ENCODE peak calls at places on chromosomes 3 and 15, in ten cellular contexts. T is tibial nerve; X is brain microvascular endothelial cell; Z is endodermal cell; P is H9; B is aorta; K is neuronal stem cell; V is GM23248; H is lower lobe of right lung; F is CD4-positive, alpha-beta memory T cell. M is an unnamed sample.

GRCh38 chr3:71397046-71397445 is 186.5 kb downstream of the FOXP1 start:
- DNase-seq in B (no peak), H (no peak), T (no peak), K (no peak), P (no peak), X (no peak), Z (no peak), V (peak), F (no peak), M (no peak)

GRCh38 chr3:69092030-69092513 is 7.3 kb downstream of the ARL6IP5 start:
- DNase-seq in H (no peak), K (no peak), T (no peak), F (peak), V (no peak), P (no peak), X (no peak), B (no peak), Z (no peak), M (no peak)

GRCh38 chr3:31978553-31978952 is 2.5 kb downstream of the OSBPL10 start:
- DNase-seq in F (no peak), V (no peak), H (no peak), X (no peak), K (no peak), P (no peak), B (no peak), T (no peak), Z (no peak), M (no peak)

GRCh38 chr15:67558502-67558901 is 16.0 kb downstream of the MAP2K5 start:
- DNase-seq in V (no peak), H (no peak), K (no peak), Z (peak), F (no peak), X (no peak), P (peak), B (no peak), T (no peak), M (no peak)

GRCh38 chr3:53795176-53795575 is 51.0 kb downstream of the CHDH start:
- DNase-seq in T (no peak), H (no peak), B (no peak), P (no peak), F (no peak), V (peak), K (no peak), Z (no peak), X (no peak), M (no peak)

GRCh38 chr3:134809412-134810051 is 14.5 kb downstream of the EPHB1 start:
- DNase-seq in F (no peak), T (no peak), X (no peak), P (no peak), H (no peak), K (no peak), V (no peak), Z (peak), B (no peak), M (no peak)

GRCh38 chr3:113557374-113557773 is 25.0 kb downstream of the SIDT1 start:
- DNase-seq in X (peak), T (no peak), B (no peak), F (no peak), V (peak), K (no peak), P (no peak), Z (peak), H (no peak), M (no peak)

GRCh38 chr15:75597667-75598341 is 18.7 kb upstream of the PTPN9 start:
- DNase-seq in B (no peak), T (no peak), Z (peak), X (no peak), K (no peak), P (peak), H (no peak), F (peak), V (peak), M (no peak)

GRCh38 chr3:52532838-52533622 is 627 bp downstream of the NT5DC2 start:
- DNase-seq in X (no peak), T (no peak), H (no peak), B (peak), P (peak), K (peak), Z (peak), V (peak), F (peak), M (no peak)

GRCh38 chr3:104632947-104633346 is 733.8 kb upstream of the ALCAM start:
- DNase-seq in X (no peak), T (no peak), H (no peak), B (no peak), P (no peak), F (no peak), V (peak), K (no peak), Z (no peak), M (no peak)

GRCh38 chr15:31338879-31339557 is 12.4 kb downstream of the KLF13 start:
- DNase-seq in B (peak), X (peak), F (no peak), T (no peak), Z (no peak), H (peak), V (peak), K (no peak), P (peak), M (peak)

GRCh38 chr3:123086110-123086642 is 19.4 kb downstream of the PDIA5 start:
- DNase-seq in Z (peak), H (no peak), K (no peak), P (no peak), V (peak), T (no peak), X (no peak), B (no peak), F (no peak), M (no peak)

GRCh38 chr3:27532426-27532825 is 48.2 kb upstream of the SLC4A7 start:
- DNase-seq in B (no peak), T (no peak), F (no peak), V (no peak), X (no peak), Z (peak), K (no peak), H (no peak), P (no peak), M (no peak)

DNA sequence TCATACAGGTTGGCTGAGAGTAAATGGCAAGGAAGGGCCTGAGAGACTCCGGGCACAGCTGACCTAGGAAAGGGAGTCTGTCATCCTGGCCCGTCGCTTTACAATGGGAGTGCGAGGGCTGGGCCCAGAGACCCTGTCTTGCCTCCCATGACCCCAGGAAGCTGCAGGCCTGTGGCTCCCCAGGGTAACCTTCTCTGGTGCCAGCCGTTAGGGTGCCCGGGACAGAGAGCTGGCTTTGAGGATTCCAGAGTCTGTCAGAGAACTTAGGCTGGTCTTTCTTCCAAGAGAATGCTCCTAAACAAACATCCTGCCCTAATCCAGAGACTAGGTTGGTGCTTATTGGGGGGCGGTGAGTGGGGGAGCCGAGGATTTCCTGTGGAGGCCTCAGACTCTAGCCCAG is 18.5 kb downstream of the ZNF710 start:
- DNase-seq in X (no peak), K (no peak), V (no peak), Z (peak), P (no peak), T (no peak), B (no peak), F (no peak), H (no peak), M (no peak)
- H3K27ac ChIP-seq in X (no peak), K (no peak), V (no peak), Z (no peak), P (no peak), T (peak), B (no peak), F (no peak), H (peak), M (no peak)

GRCh38 chr3:188720215-188720614 is 451.6 kb upstream of the TPRG1 start:
- DNase-seq in F (no peak), V (peak), X (no peak), B (no peak), K (no peak), P (no peak), T (no peak), Z (no peak), H (no peak), M (no peak)

GRCh38 chr3:188719545-188719944 is 452.2 kb upstream of the TPRG1 start:
- DNase-seq in K (no peak), V (no peak), B (no peak), Z (no peak), T (no peak), F (no peak), X (no peak), H (no peak), P (no peak), M (no peak)

GRCh38 chr3:188721990-188722389 is 449.8 kb upstream of the TPRG1 start:
- DNase-seq in P (no peak), X (no peak), F (no peak), V (no peak), T (no peak), H (no peak), Z (no peak), K (no peak), B (no peak), M (no peak)

GRCh38 chr3:188721312-188721711 is 450.5 kb upstream of the TPRG1 start:
- DNase-seq in F (no peak), P (no peak), K (no peak), H (no peak), X (no peak), Z (no peak), T (no peak), B (no peak), V (no peak), M (no peak)

DNA sequence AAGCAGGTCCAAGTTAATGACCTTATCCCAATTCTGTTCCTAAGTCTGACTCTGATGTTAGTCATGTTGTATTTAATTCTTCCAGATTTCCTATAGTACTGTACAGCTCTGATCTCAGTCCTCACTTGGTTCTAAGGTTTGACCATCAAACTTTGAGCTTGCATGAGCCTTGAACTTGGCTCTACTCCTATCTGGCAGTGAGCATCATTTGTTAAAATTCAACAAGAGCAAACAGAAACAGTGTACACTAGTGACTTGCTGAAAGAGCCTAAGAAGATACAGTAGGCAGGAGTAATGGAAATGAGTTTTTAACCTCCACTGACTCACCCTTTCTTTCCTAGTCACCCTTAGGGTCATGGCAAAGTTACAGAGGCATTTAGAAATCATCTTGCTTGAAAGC is 451.1 kb upstream of the TPRG1 start:
- DNase-seq in B (no peak), F (no peak), T (no peak), Z (no peak), V (peak), P (no peak), H (no peak), K (no peak), X (no peak), M (no peak)
- H3K27ac ChIP-seq in B (no peak), F (no peak), T (no peak), Z (no peak), V (peak), P (no peak), H (no peak), K (no peak), X (no peak), M (no peak)

GRCh38 chr3:37990527-37990926 is at the start of gene VILL:
- DNase-seq in F (no peak), X (no peak), B (peak), K (no peak), P (no peak), T (peak), Z (peak), V (no peak), H (peak), M (peak)

GRCh38 chr3:37987751-37988179 is 2.8 kb upstream of the VILL start:
- DNase-seq in F (no peak), X (no peak), T (no peak), B (peak), K (no peak), V (no peak), Z (peak), P (no peak), H (peak), M (peak)

GRCh38 chr3:37989821-37990480 is 635 bp upstream of the VILL start:
- DNase-seq in Z (no peak), V (no peak), F (no peak), K (no peak), H (no peak), B (peak), X (no peak), T (no peak), P (no peak), M (no peak)

GRCh38 chr3:37987315-37987697 is 3.3 kb upstream of the VILL start:
- DNase-seq in H (peak), T (peak), P (no peak), B (peak), V (no peak), F (no peak), K (no peak), X (no peak), Z (no peak), M (no peak)

DNA sequence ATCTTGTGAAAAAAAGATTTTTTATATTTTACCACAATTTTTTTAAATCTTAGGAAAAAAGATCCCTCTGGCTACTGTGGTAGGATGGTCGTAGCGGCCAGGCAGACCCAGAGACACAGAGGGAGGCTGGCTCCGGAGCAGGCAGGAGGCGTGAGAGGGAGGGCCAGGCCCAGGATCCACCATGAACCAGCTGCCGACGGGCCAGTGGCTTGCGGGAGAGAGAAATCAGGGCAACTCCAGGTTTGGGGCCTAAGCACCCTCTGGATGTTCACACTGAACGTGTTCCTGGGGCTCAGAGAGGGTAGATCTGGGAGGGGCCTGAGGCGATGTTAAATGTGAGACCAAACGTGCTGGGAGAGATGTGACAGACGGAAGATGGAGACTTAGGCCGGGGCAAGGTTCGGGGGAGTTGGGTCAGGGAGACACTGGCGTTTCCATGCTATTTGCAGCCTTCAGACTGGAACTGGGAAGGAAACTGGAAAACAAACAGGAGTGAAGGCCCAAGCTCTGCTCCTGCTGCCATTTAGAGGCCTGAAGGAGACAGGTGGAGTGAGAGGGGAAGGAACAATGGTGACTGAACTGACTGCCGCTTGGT is 1.6 kb upstream of the VILL start:
- DNase-seq in K (no peak), P (no peak), F (no peak), V (no peak), X (no peak), B (peak), T (peak), H (no peak), Z (peak), M (no peak)
- H3K27ac ChIP-seq in K (no peak), P (no peak), F (no peak), V (no peak), X (no peak), B (no peak), T (no peak), H (no peak), Z (no peak), M (no peak)

GRCh38 chr3:183536238-183536880 is 19.1 kb downstream of the KLHL6 start:
- DNase-seq in P (no peak), Z (peak), X (no peak), F (no peak), H (no peak), V (no peak), T (no peak), B (no peak), K (no peak), M (no peak)

GRCh38 chr3:183537295-183537730 is 18.2 kb downstream of the KLHL6 start:
- DNase-seq in K (no peak), B (no peak), P (no peak), T (no peak), Z (no peak), F (no peak), V (peak), X (peak), H (peak), M (peak)

GRCh38 chr3:183533410-183534132 is 21.9 kb downstream of the KLHL6 start:
- DNase-seq in B (no peak), F (no peak), X (no peak), P (peak), T (no peak), V (no peak), H (peak), K (no peak), Z (peak), M (no peak)

GRCh38 chr3:183532620-183533409 is 22.7 kb downstream of the KLHL6 start:
- DNase-seq in H (no peak), Z (peak), P (no peak), V (no peak), K (no peak), F (no peak), T (no peak), X (no peak), B (no peak), M (no peak)

GRCh38 chr3:183534249-183534648 is 21.3 kb downstream of the KLHL6 start:
- DNase-seq in P (no peak), B (no peak), Z (no peak), X (peak), T (no peak), V (peak), F (no peak), H (no peak), K (no peak), M (no peak)
- H3K27ac ChIP-seq in P (no peak), B (no peak), Z (no peak), X (no peak), T (no peak), V (no peak), F (no peak), H (no peak), K (no peak), M (no peak)

DNA sequence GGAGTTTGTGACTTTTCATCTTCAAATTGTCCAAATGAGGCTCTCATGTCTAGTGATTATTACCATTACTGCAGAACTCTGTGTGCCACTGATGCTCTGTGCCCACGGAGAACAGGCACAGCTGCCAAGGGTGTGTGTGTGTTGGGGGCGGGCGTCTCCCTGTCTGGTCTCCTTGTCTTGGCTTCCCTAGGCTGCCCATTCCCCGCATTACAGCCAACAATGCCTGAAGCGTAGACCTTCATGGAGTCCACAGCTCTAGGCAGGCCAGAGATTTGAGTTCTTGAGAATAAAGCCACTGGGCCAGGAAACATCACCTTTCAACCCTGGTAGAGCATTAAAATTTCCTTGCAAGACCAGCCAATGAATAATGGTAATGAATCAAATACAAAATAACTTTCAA is 42.7 kb downstream of the CCNB2 start:
- DNase-seq in T (no peak), F (no peak), K (no peak), B (no peak), V (no peak), Z (no peak), H (no peak), P (no peak), X (no peak), M (no peak)
- H3K27ac ChIP-seq in T (no peak), F (no peak), K (no peak), B (no peak), V (no peak), Z (no peak), H (no peak), P (no peak), X (no peak), M (no peak)

GRCh38 chr3:149375824-149376196 is 1.6 kb downstream of the TM4SF1 start:
- DNase-seq in H (no peak), F (no peak), V (no peak), Z (no peak), K (no peak), X (no peak), P (no peak), T (no peak), B (no peak), M (no peak)
- H3K27ac ChIP-seq in H (peak), F (no peak), V (no peak), Z (no peak), K (no peak), X (peak), P (no peak), T (peak), B (no peak), M (peak)

DNA sequence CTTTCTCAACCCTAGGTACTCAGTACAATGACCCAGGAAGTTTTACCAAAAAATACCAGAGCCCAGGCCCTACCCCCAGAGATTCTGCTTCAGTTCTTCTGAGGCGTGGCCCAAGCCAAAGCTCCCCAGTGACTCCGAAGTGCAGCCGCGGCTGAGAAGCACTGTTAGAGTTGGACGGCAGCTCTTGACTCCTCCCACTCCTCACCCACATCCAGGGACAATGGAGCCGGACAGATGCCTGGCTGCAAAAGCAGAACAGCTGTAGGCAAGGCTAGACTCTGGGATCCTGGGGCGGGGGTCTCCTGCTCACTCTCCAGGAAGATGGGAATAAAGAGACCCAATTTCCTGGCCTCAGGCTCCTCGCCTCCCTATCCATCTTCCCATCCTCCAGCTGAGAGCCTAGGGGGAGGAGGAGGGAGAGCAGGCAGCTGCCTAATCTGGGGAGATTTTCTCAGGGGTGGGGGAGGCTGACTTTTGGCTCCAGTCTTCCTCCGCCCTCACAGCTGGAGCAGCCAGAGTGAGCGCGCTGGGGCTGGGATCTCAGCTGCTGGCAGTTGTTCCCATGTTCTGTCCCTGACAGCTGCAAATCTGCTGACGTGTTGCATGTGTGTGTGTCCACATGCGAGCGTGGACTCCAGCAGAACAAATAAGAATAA is 223.8 kb downstream of the OPA1 start:
- DNase-seq in F (no peak), H (no peak), B (peak), K (peak), T (peak), Z (peak), P (peak), V (peak), X (no peak), M (peak)
- H3K27ac ChIP-seq in F (no peak), H (no peak), B (no peak), K (peak), T (no peak), Z (peak), P (peak), V (no peak), X (no peak), M (no peak)

DNA sequence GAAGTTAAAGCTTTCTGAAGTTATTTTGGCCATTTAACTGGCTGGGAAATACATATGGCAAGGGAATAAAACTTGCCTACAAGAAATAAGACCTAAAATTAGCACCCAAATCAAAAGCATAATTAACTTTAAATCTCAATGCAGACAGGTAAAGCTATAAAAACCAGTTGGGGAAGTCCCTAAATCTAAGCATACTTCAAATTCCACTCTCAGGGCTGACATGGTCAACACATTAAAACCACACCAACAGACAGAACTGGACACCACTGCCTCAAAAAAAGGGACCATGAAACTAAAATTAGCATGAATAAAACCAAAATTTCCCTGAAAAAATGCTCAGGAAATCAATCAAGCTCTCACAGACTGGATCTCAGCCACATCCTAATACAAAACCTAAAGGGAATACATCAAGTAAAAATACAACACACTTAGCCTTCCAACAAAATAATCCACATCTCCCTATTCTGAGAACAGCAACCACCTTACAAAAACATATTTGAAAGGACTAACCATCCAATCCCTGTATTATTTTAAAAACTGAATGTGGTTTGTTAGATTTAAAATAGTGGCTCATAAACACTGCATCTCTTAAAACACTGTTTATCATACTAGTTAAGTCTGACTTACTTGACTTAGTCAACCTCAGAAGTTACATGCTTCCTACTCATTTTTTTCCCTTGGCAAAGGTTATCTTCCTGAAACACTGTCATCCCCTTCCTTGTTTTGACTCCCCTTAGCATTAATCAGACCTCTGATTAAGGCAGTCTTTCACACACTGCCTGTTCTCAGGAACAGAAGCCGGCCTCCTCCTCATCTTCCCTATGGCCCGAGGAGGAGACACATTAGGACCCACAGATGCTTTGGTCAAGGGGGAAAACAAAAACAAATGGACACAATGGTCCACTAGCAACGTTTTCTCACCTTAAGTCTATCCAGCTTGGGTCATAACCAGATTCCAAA is 8.3 kb downstream of the TRA2B start:
- DNase-seq in Z (peak), F (no peak), V (peak), P (no peak), X (no peak), B (no peak), T (no peak), K (no peak), H (no peak), M (no peak)
- H3K27ac ChIP-seq in Z (no peak), F (peak), V (peak), P (no peak), X (peak), B (peak), T (peak), K (no peak), H (no peak), M (no peak)

M was measured in tibial artery.